ENCODE peak calls at places on chromosomes 2 and 18, in five cellular contexts. K is GM23338, S is keratinocyte, B is neuronal stem cell, O is HCT116. J is an unnamed sample.
A peak's percentile ranks its signal among the peaks of the same experiment; 100 is the strongest.

GRCh38 chr18:41331661-41332060 is 623.4 kb upstream of the PIK3C3 start:
- DNase-seq in S (no peak), B (no peak), K (no peak), O (no peak), J (no peak)

GRCh38 chr2:60808330-60808801 is 52.3 kb downstream of the PAPOLG start:
- DNase-seq in B (no peak), S (no peak), O (no peak), K (peak; percentile 66), J (peak; percentile 12)

GRCh38 chr18:23933407-23933806 is 81.1 kb upstream of the TTC39C start:
- DNase-seq in K (no peak), O (no peak), B (no peak), S (no peak), J (peak; percentile 61)

GRCh38 chr2:208256192-208256782 is 1.4 kb upstream of the IDH1 start:
- DNase-seq in B (no peak), O (no peak), S (no peak), K (peak; percentile 58), J (no peak)

GRCh38 chr2:127661949-127662510 is 13.3 kb downstream of the LIMS2 start:
- DNase-seq in O (no peak), K (no peak), S (no peak), B (no peak), J (no peak)

GRCh38 chr2:39377226-39377939 is 59.7 kb downstream of the MAP4K3 start:
- DNase-seq in O (no peak), K (no peak), S (no peak), B (no peak), J (peak; percentile 73)

GRCh38 chr2:28356095-28356911 is 36.4 kb upstream of the FOSL2 start:
- DNase-seq in K (no peak), O (no peak), S (peak; percentile 11), B (no peak), J (peak; percentile 72)

GRCh38 chr2:207240649-207241048 is 74.9 kb upstream of the KLF7 start:
- DNase-seq in O (no peak), B (no peak), S (no peak), K (no peak), J (no peak)

GRCh38 chr2:128593518-128594272 is 275.0 kb upstream of the HS6ST1 start:
- DNase-seq in O (no peak), B (peak; percentile 18), K (no peak), S (no peak), J (peak; percentile 44)

GRCh38 chr2:163794635-163795034 is 58.8 kb upstream of the FIGN start:
- DNase-seq in B (no peak), O (no peak), S (no peak), K (no peak), J (no peak)

GRCh38 chr2:133862400-133862977 is 294.2 kb upstream of the NCKAP5 start:
- DNase-seq in O (no peak), S (no peak), B (no peak), K (no peak), J (no peak)

GRCh38 chr2:168439536-168439935 is 16.5 kb upstream of the CERS6 start:
- DNase-seq in B (no peak), O (no peak), K (no peak), S (no peak), J (peak; percentile 38)

GRCh38 chr2:209311948-209312347 is 111.9 kb upstream of the MAP2 start:
- DNase-seq in K (no peak), B (no peak), S (no peak), O (no peak), J (no peak)

GRCh38 chr2:73986085-73986680 is 1.5 kb downstream of the TET3 start:
- DNase-seq in K (no peak), B (no peak), O (no peak), S (no peak), J (no peak)

GRCh38 chr18:41134426-41134825 is 820.6 kb upstream of the PIK3C3 start:
- DNase-seq in K (no peak), B (no peak), O (no peak), S (no peak), J (peak; percentile 68)

GRCh38 chr2:85710687-85711577 is 16.8 kb downstream of the GNLY start:
- DNase-seq in S (no peak), O (no peak), B (no peak), K (no peak), J (peak; percentile 42)

GRCh38 chr2:68565273-68565672 is 78.1 kb upstream of the PROKR1 start:
- DNase-seq in B (no peak), S (no peak), O (no peak), K (no peak), J (no peak)

GRCh38 chr2:68566362-68566761 is 77.0 kb upstream of the PROKR1 start:
- DNase-seq in K (no peak), B (no peak), O (no peak), S (no peak), J (no peak)

GRCh38 chr2:68562934-68563333 is 80.4 kb upstream of the PROKR1 start:
- DNase-seq in S (no peak), K (no peak), O (no peak), B (no peak), J (no peak)

GRCh38 chr2:68564426-68564825 is 79.0 kb upstream of the PROKR1 start:
- DNase-seq in K (no peak), S (no peak), B (no peak), O (no peak), J (no peak)

DNA sequence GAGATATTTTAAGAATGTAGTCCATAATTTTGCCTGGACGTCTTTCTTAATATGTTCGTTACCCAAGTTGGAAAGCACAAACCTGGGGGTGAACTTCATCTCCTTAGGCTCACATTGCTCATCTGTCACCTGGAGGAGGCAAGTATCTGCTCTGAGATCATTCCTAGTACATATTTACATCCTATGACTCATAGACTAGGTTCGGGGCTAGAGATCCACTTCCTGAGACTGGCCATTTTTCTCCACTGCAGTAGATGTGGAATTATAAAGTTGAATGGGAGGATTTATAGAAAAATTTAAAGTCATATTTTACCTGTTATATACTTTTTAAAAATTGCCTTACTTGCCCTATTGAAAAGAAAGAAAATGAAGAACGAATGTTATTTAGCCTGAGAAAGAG is 77.5 kb upstream of the PROKR1 start:
- DNase-seq in O (no peak), K (no peak), B (no peak), S (no peak), J (peak; percentile 32)
- H2AFZ ChIP-seq in O (no peak overlapping the region), K (no peak overlapping the region), B (no peak overlapping the region), S (no peak overlapping the region), J (no peak overlapping the region)

GRCh38 chr2:156892449-156893335 is 364.8 kb upstream of the GALNT5 start:
- DNase-seq in K (peak; percentile 77), B (peak; percentile 41), O (peak; percentile 68), S (peak; percentile 11), J (peak; percentile 30)
- H3K27ac ChIP-seq in K (no peak overlapping the region), B (peak overlapping the region; percentile 42), O (peak overlapping the region; percentile 56), S (no peak overlapping the region), J (no peak overlapping the region)

GRCh38 chr18:53261241-53261640 is 921.2 kb downstream of the DCC start:
- DNase-seq in S (no peak), O (no peak), K (no peak), B (no peak), J (no peak)
- H2AFZ ChIP-seq in S (no peak overlapping the region), O (no peak overlapping the region), K (no peak overlapping the region), B (no peak overlapping the region), J (no peak overlapping the region)

DNA sequence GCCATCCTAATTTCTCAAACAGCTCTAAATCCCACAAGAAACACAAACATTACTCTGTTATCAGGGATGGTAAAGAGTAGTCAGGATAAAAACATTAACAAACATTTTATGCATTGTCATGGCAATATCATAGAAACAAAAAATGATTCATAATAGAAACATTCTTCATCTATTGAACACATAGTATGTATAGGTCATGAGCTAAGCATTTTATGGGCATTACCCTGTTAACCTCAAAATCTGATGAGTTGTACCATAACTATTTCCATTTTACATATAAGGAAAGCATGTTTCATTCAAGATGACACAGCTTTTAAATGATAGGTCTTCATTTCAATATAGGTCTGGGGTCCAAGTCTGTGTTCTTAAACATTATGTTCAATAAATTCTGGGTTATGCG is 344.9 kb downstream of the RND3 start:
- DNase-seq in S (peak; percentile 68), K (no peak), O (no peak), B (no peak), J (peak; percentile 84)
- H3K27ac ChIP-seq in S (peak overlapping the region; percentile 98), K (no peak overlapping the region), O (no peak overlapping the region), B (no peak overlapping the region), J (peak overlapping the region; percentile 98)

DNA sequence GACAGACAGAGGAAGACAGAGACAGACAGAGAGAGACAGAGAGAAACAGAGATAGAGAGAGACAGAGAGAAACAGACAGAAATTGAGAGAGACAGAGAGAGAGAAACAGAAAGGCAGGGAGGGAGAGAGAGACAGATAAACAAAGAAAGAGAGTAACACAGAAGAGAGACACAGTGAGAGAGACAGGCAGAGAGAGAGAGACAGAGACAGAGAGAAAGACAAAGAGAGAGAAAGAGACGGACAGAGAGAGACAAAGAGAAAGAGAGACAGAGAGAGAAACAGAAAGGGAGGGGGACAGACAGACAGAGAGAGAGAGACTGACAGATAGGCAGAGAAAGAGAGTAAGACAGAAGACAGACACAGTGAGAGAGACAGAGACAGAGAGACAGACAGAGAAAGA is 108.5 kb upstream of the ANKRD30BL start:
- DNase-seq in B (no peak), S (no peak), K (no peak), O (no peak), J (no peak)
- H2AFZ ChIP-seq in B (no peak overlapping the region), S (no peak overlapping the region), K (no peak overlapping the region), O (no peak overlapping the region), J (no peak overlapping the region)

GRCh38 chr18:79485788-79486355 is 90.1 kb downstream of the NFATC1 start:
- DNase-seq in S (no peak), K (no peak), B (no peak), O (no peak), J (peak; percentile 92)

GRCh38 chr18:79486356-79487197 is 90.8 kb downstream of the NFATC1 start:
- DNase-seq in B (no peak), K (no peak), S (no peak), O (no peak), J (no peak)

GRCh38 chr18:79483971-79484491 is 88.3 kb downstream of the NFATC1 start:
- DNase-seq in S (no peak), K (no peak), B (no peak), O (no peak), J (no peak)

GRCh38 chr18:79487198-79488165 is 91.8 kb downstream of the NFATC1 start:
- DNase-seq in B (no peak), O (no peak), K (no peak), S (no peak), J (no peak)

GRCh38 chr18:79484661-79485621 is 89.2 kb downstream of the NFATC1 start:
- DNase-seq in S (no peak), B (peak; percentile 24), K (no peak), O (no peak), J (peak; percentile 99)
- H3K27ac ChIP-seq in S (no peak overlapping the region), B (no peak overlapping the region), K (no peak overlapping the region), O (no peak overlapping the region), J (peak overlapping the region; percentile 92)

GRCh38 chr2:240213476-240214391 is 73.3 kb upstream of the OTOS start:
- DNase-seq in K (no peak), S (no peak), O (no peak), B (no peak), J (no peak)

GRCh38 chr2:240215676-240216051 is 75.2 kb upstream of the OTOS start:
- DNase-seq in O (no peak), S (no peak), B (no peak), K (no peak), J (no peak)

GRCh38 chr2:240217431-240218301 is 77.2 kb upstream of the OTOS start:
- DNase-seq in O (peak; percentile 33), B (no peak), K (no peak), S (no peak), J (no peak)

GRCh38 chr2:240214790-240215675 is 74.6 kb upstream of the OTOS start:
- DNase-seq in O (no peak), K (no peak), S (no peak), B (no peak), J (no peak)

GRCh38 chr2:240216197-240216596 is 75.7 kb upstream of the OTOS start:
- DNase-seq in K (no peak), B (no peak), O (no peak), S (no peak), J (no peak)
- H2AFZ ChIP-seq in K (no peak overlapping the region), B (no peak overlapping the region), O (no peak overlapping the region), S (no peak overlapping the region), J (no peak overlapping the region)

J was measured in astrocyte.